ENCODE peak calls at places on chromosomes 7 and 10, in four cellular contexts. N is tibial artery, P is adrenal gland, E is astrocyte. C is an unnamed sample.

GRCh38 chr10:33271969-33272583 is 62.4 kb downstream of the NRP1 start:
- DNase-seq in E (no peak), P (no peak), N (no peak), C (peak)

GRCh38 chr10:22444219-22444788 is 99.0 kb downstream of the SPAG6 start:
- DNase-seq in P (no peak), N (no peak), E (no peak), C (no peak)

GRCh38 chr7:121504478-121504877 is 108.4 kb upstream of the FAM3C start:
- DNase-seq in N (peak), E (peak), P (peak), C (peak)

GRCh38 chr10:15088428-15089261 is at the start of gene ACBD7:
- DNase-seq in N (peak), P (peak), E (peak), C (peak)

GRCh38 chr10:103714232-103714891 is 141.0 kb downstream of the SH3PXD2A start:
- DNase-seq in E (no peak), N (no peak), P (no peak), C (no peak)

GRCh38 chr10:114437456-114438292 is 33.4 kb upstream of the AFAP1L2 start:
- DNase-seq in P (no peak), N (no peak), E (no peak), C (peak)

GRCh38 chr7:47946581-47947354 is 1.5 kb downstream of the PKD1L1 start:
- DNase-seq in E (no peak), P (no peak), N (no peak), C (no peak)

GRCh38 chr7:27102578-27103442 is at the start of gene HOXA2:
- DNase-seq in N (no peak), P (no peak), E (peak), C (peak)

GRCh38 chr10:80509403-80510161 is 28.1 kb upstream of the SH2D4B start:
- DNase-seq in E (peak), P (peak), N (no peak), C (peak)

GRCh38 chr10:11294831-11295230 is 277.2 kb downstream of the CELF2 start:
- DNase-seq in E (no peak), P (no peak), N (peak), C (no peak)

GRCh38 chr7:47474211-47474936 is 107.5 kb downstream of the TNS3 start:
- DNase-seq in N (no peak), E (peak), P (no peak), C (no peak)

GRCh38 chr10:80497187-80498038 is 40.3 kb upstream of the SH2D4B start:
- DNase-seq in P (peak), E (peak), N (peak), C (peak)

GRCh38 chr10:97566338-97566986 is 6.1 kb upstream of the ANKRD2 start:
- DNase-seq in E (no peak), N (no peak), P (no peak), C (no peak)

GRCh38 chr7:148700693-148701092 is 2.0 kb downstream of the CUL1 start:
- DNase-seq in P (no peak), E (peak), N (no peak), C (peak)

GRCh38 chr7:5420841-5421625 is 2.6 kb downstream of the TNRC18 start:
- DNase-seq in P (peak), N (no peak), E (no peak), C (no peak)

GRCh38 chr10:25877296-25877695 is 56.7 kb upstream of the MYO3A start:
- DNase-seq in P (no peak), N (no peak), E (no peak), C (no peak)

GRCh38 chr7:81053623-81054022 is 134.8 kb upstream of the SEMA3C start:
- DNase-seq in N (no peak), E (peak), P (no peak), C (no peak)

GRCh38 chr10:127922675-127923366 is 15.9 kb downstream of the PTPRE start:
- DNase-seq in N (peak), P (peak), E (peak), C (peak)

GRCh38 chr7:46859963-46860475 is 721.9 kb downstream of the TNS3 start:
- DNase-seq in P (no peak), E (peak), N (no peak), C (peak)

GRCh38 chr7:45123913-45124312 is 12.4 kb upstream of the TBRG4 start:
- DNase-seq in P (no peak), E (no peak), N (no peak), C (no peak)

GRCh38 chr7:155450558-155450827 is 7.4 kb upstream of the EN2 start:
- DNase-seq in E (no peak), P (no peak), N (no peak), C (no peak)

GRCh38 chr7:112550468-112551060 is 69.8 kb downstream of the LSMEM1 start:
- DNase-seq in N (no peak), E (peak), P (peak), C (peak)

GRCh38 chr10:120382360-120382759 is 74.7 kb upstream of the PLPP4 start:
- DNase-seq in P (no peak), N (no peak), E (peak), C (no peak)

GRCh38 chr10:13994932-13995331 is 335.8 kb downstream of the FRMD4A start:
- DNase-seq in N (no peak), E (no peak), P (no peak), C (no peak)

GRCh38 chr7:1922071-1922869 is 252.2 kb downstream of the ELFN1 start:
- DNase-seq in E (no peak), N (no peak), P (no peak), C (peak)

GRCh38 chr7:105723582-105723981 is 142.3 kb upstream of the EFCAB10 start:
- DNase-seq in N (no peak), E (no peak), P (no peak), C (no peak)

GRCh38 chr10:24513155-24513554 is 210.5 kb downstream of the ARHGAP21 start:
- DNase-seq in P (no peak), N (no peak), E (peak), C (peak)

GRCh38 chr10:73906524-73907447 is 4.1 kb upstream of the PLAU start:
- DNase-seq in P (peak), E (peak), N (peak), C (peak)

GRCh38 chr10:110664483-110665420 is 20.6 kb downstream of the RBM20 start:
- DNase-seq in P (peak), N (no peak), E (peak), C (peak)

GRCh38 chr7:78134256-78134655 is 335.7 kb downstream of the PHTF2 start:
- DNase-seq in P (peak), E (peak), N (no peak), C (peak)
- TF ChIP-seq CTCF in P (peak), E (peak), N (peak), C (peak)

GRCh38 chr7:134842062-134842461 is 62.6 kb downstream of the CALD1 start:
- DNase-seq in N (no peak), P (no peak), E (no peak), C (peak)

GRCh38 chr7:134845461-134845860 is 66.0 kb downstream of the CALD1 start:
- DNase-seq in N (no peak), E (no peak), P (no peak), C (no peak)

GRCh38 chr7:134844200-134844599 is 64.8 kb downstream of the CALD1 start:
- DNase-seq in N (no peak), E (no peak), P (no peak), C (no peak)

GRCh38 chr7:134847834-134848233 is 68.4 kb downstream of the CALD1 start:
- DNase-seq in E (no peak), P (no peak), N (no peak), C (no peak)

GRCh38 chr7:134842901-134843300 is 63.5 kb downstream of the CALD1 start:
- DNase-seq in E (no peak), P (no peak), N (no peak), C (no peak)
- H3K4me3 ChIP-seq in E (no peak), P (no peak), N (peak), C (no peak)

DNA sequence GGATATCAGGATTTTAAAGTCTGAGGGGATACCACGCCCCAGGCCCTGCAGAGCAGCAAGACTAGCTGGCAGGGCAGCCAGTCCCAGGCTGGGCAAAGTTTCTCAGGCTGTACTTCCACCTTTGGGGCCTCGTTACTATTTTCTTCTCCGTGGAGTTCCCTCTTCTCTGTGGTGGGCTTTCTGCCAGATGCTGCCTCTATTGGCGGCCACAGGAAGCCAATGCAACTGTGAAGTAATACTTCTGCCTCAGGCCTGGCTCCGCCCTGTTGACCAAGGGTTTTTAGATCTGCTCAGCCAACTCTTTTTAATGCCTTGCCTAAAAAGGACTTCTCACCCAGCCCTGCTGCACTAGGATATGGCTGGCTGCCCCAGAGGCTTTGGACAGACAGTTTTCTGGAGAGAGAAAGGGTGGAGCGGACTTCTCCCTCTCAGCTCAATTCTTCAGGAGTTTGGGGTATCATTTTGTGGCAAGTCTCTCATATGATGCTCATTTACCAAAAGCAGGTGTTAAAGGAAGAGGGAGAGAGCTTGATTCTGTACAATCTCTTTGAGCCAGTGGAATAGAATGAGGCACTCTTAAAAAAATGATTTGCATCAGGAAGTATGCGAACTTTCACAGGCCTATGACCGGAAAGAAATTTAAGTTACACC is 67.4 kb downstream of the HHEX start:
- DNase-seq in E (peak), P (peak), N (peak), C (peak)
- TF ChIP-seq CTCF in E (no peak), P (peak), N (peak), C (peak)

DNA sequence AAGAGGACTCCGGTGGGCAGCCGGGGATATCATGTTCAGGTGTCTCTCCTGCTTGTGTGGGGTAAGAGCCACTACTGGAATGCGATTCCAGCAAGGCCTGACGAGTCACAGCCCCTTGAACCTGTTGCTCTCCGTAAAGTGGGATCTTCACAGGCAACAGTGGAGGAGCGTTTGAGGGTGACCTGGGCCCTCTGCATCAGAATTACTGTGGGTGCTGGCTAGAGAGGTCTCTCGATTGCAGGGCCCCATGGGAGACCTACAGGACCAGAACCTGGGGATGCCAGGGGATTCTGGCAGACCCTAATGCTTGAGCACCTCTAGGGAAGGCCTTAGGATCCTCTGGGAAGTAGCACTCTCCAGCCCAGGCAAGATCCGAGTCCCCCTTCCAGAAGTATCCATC is 4.4 kb downstream of the MGMT start:
- DNase-seq in P (no peak), E (no peak), N (no peak), C (no peak)
- H3K4me3 ChIP-seq in P (no peak), E (no peak), N (no peak), C (no peak)

GRCh38 chr10:34305189-34305588 is 509.9 kb downstream of the PARD3 start:
- DNase-seq in E (no peak), P (no peak), N (no peak), C (no peak)
- TF ChIP-seq CTCF in E (no peak), P (no peak), N (no peak), C (no peak)

GRCh38 chr7:41942468-41943097 is 239.7 kb upstream of the INHBA start:
- DNase-seq in E (no peak), N (no peak), P (no peak), C (peak)
- H3K4me3 ChIP-seq in E (peak), N (peak), P (no peak), C (peak)

DNA sequence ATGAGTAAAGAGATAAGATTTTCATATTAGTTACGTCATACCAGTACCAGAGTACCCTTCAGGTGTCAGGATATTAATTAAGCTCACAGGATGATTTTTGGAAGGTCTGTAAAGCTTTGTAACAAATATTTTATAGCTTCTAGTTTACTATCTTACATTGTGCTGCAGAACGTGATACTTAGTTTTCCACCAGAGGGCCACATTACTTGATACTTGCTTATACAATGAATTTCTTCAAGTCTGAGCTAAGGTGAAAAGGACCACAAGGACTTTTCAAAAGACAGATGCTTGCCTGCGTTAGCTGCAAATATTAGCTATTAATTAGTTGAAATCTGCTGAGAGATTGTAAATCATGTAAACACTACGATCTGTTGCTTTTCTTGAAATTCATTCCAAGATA is 12.2 kb downstream of the FOXP2 start:
- DNase-seq in P (no peak), E (no peak), N (no peak), C (peak)
- TF ChIP-seq CTCF in P (no peak), E (peak), N (no peak), C (peak)

DNA sequence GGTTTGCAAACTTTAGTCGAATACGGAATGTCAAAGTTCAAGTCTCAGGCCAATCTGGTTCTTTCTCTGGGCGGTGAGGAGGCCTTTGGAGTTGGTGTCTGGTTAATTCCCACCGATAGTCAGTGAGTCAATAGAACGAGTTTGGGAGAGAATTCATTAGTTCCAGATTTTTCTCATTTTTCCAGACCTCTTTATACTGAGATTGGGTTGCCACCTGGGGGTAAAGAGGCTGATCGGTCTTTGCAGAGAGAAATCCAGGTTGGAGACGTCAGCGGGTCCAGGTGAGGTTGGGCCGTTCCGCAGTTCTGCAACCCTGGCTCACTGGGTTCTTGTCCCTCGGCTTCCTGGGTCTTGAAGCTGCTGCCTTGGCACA is 1.3 kb downstream of the CUX1 start:
- DNase-seq in E (no peak), P (no peak), N (no peak), C (peak)
- H3K4me3 ChIP-seq in E (no peak), P (no peak), N (no peak), C (peak)

GRCh38 chr10:18606051-18606730 is 45.2 kb downstream of the NSUN6 start:
- DNase-seq in N (no peak), E (peak), P (no peak), C (peak)

GRCh38 chr10:18599392-18599791 is 52.0 kb downstream of the NSUN6 start:
- DNase-seq in E (no peak), N (no peak), P (no peak), C (no peak)

GRCh38 chr10:18601321-18601720 is 50.1 kb downstream of the NSUN6 start:
- DNase-seq in P (no peak), N (no peak), E (no peak), C (no peak)
- TF ChIP-seq CTCF in P (no peak), N (no peak), E (peak), C (no peak)

C was measured in fibroblast of the aortic adventitia.